ENCODE peak calls at places on chromosomes 11 and 22, in five cellular contexts. L is right atrium auricular region, N is astrocyte of the spinal cord, A is uterus, U is AG09309. W is an unnamed sample.

GRCh38 chr11:80388536-80388935 is 947.7 kb upstream of the TENM4 start:
- DNase-seq in A (no peak), U (no peak), L (no peak), N (no peak), W (no peak)

GRCh38 chr11:130904380-130904779 is 11.9 kb downstream of the SNX19 start:
- DNase-seq in U (no peak), N (peak), L (no peak), A (no peak), W (no peak)

GRCh38 chr22:44360686-44361381 is 48.1 kb upstream of the SHISAL1 start:
- DNase-seq in N (peak), L (peak), A (peak), U (peak), W (peak)

GRCh38 chr11:86388198-86388597 is 13.5 kb downstream of the CCDC81 start:
- DNase-seq in A (no peak), U (no peak), L (no peak), N (no peak), W (no peak)

GRCh38 chr11:36945384-36945783 is 347.3 kb upstream of the RAG2 start:
- DNase-seq in A (no peak), L (no peak), U (no peak), N (peak), W (peak)

GRCh38 chr11:27291954-27292641 is 70.9 kb downstream of the CCDC34 start:
- DNase-seq in L (no peak), A (no peak), N (no peak), U (no peak), W (no peak)

GRCh38 chr11:72831521-72832300 is 17.5 kb downstream of the ATG16L2 start:
- DNase-seq in L (peak), N (peak), A (peak), U (no peak), W (peak)

GRCh38 chr11:72358461-72359405 is 75.6 kb downstream of the CLPB start:
- DNase-seq in L (no peak), U (no peak), N (no peak), A (peak), W (no peak)

GRCh38 chr11:61148016-61148640 is 13.1 kb downstream of the VPS37C start:
- DNase-seq in N (no peak), A (no peak), U (no peak), L (no peak), W (no peak)

GRCh38 chr22:26610072-26610958 is 7.5 kb downstream of the CRYBB1 start:
- DNase-seq in L (no peak), U (peak), N (peak), A (no peak), W (peak)

GRCh38 chr11:129366737-129367597 is 8.7 kb upstream of the BARX2 start:
- DNase-seq in A (no peak), U (no peak), L (no peak), N (no peak), W (no peak)

GRCh38 chr22:44309137-44309536 is 3.6 kb downstream of the SHISAL1 start:
- DNase-seq in N (peak), A (peak), L (peak), U (peak), W (peak)

GRCh38 chr11:58968251-58968711 is 29.0 kb downstream of the GLYATL1 start:
- DNase-seq in L (no peak), N (no peak), A (no peak), U (no peak), W (no peak)

GRCh38 chr22:29503811-29504372 is 23.9 kb downstream of the NEFH start:
- DNase-seq in N (peak), L (peak), A (peak), U (peak), W (peak)

GRCh38 chr22:30885591-30885990 is 83.0 kb downstream of the MORC2 start:
- DNase-seq in N (no peak), A (no peak), L (no peak), U (no peak), W (no peak)

GRCh38 chr11:47398551-47398950 is 9.8 kb upstream of the SLC39A13 start:
- DNase-seq in A (no peak), L (no peak), N (no peak), U (no peak), W (no peak)

GRCh38 chr11:87097582-87097981 is 59.8 kb downstream of the TMEM135 start:
- DNase-seq in A (no peak), L (no peak), N (peak), U (no peak), W (peak)

GRCh38 chr11:35554491-35555237 is 29.2 kb upstream of the PAMR1 start:
- DNase-seq in L (no peak), U (no peak), N (peak), A (no peak), W (peak)

GRCh38 chr11:95678988-95679387 is 110.6 kb downstream of the FAM76B start:
- DNase-seq in U (no peak), L (no peak), N (no peak), A (no peak), W (no peak)

DNA sequence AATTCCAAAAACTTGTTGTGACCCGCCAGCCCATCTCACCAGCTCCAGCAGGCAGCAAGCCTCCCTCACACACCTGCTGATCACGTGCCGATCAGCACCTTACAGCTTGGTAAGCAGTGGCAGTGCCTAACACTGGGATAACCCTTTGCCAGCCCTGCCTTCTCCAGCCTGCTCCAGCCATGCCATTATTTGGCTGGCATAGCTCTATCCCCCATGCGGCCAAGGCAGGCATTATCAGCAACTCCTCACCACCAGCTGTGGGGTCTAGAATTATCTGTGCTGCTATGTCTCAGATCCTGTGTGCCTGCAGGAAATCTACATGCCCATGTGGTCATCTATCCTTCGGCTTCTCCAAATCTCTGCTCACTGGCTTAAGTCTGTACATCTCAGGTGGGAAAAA is 215.0 kb downstream of the ST3GAL4 start:
- DNase-seq in U (no peak), A (no peak), N (no peak), L (no peak), W (no peak)
- TF ChIP-seq CTCF in U (no peak), A (no peak), N (no peak), L (no peak), W (no peak)

GRCh38 chr11:64656797-64657196 is 65.8 kb downstream of the SLC22A12 start:
- DNase-seq in A (no peak), L (no peak), U (no peak), N (no peak), W (no peak)
- TF ChIP-seq CTCF in A (no peak), L (no peak), U (no peak), N (no peak), W (no peak)

GRCh38 chr22:41523464-41524221 is 20.6 kb downstream of the POLR3H start:
- DNase-seq in U (no peak), N (peak), A (no peak), L (no peak), W (peak)
- TF ChIP-seq CTCF in U (no peak), N (no peak), A (no peak), L (no peak), W (no peak)

GRCh38 chr11:117809236-117810055 is 12.4 kb upstream of the DSCAML1 start:
- DNase-seq in U (no peak), N (peak), A (peak), L (peak), W (peak)
- TF ChIP-seq CTCF in U (peak), N (peak), A (peak), L (peak), W (peak)

DNA sequence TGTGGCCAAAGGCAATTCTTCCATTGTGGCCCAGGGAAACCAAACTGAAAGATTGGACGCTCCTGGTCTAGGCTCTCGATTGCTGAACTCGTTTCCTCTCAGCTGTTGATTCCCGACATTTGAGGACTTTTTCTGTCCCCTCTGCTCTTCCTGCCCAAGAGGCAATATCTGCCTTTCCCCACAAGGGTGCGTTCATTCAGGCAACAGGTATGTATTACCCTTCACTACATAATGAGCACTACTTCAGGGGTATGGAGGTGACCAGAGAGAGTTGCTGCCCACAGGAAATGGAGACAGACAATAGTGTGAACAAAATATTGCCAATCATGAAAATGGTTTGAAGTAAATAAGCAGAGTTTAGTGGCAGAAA is 8.2 kb downstream of the PTH start:
- DNase-seq in A (no peak), L (no peak), N (no peak), U (no peak), W (peak)
- TF ChIP-seq CTCF in A (no peak), L (no peak), N (peak), U (peak), W (peak)

DNA sequence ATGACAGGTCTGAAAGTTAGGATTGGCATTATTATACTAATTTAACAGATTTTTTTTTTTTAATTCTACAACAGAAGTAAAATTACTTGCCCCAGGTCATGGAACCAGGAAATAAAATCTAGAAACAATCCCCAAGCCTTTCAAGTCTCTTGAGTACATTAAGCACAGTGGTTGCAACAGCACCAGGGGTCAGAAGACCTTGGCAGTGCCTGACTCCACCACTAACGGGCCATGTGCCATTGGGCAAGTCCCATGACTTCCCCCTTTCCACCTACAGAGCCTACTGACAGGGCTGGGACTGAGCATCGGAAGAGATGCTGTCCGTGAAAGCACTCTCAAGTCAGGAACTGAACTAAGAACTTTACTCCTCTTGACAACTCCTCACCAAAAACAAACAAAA is 98.6 kb upstream of the AKIP1 start:
- DNase-seq in L (peak), U (no peak), N (no peak), A (peak), W (peak)
- TF ChIP-seq CTCF in L (no peak), U (no peak), N (no peak), A (no peak), W (no peak)

GRCh38 chr11:2592559-2593392 is 107.0 kb downstream of the KCNQ1OT1 start:
- DNase-seq in A (no peak), U (no peak), L (no peak), N (no peak), W (no peak)

GRCh38 chr11:2590951-2591754 is 108.6 kb downstream of the KCNQ1OT1 start:
- DNase-seq in U (no peak), A (no peak), N (no peak), L (no peak), W (no peak)

GRCh38 chr11:2590131-2590950 is 109.5 kb downstream of the KCNQ1OT1 start:
- DNase-seq in A (no peak), N (no peak), U (no peak), L (no peak), W (no peak)

GRCh38 chr11:2593393-2593950 is 106.3 kb downstream of the KCNQ1OT1 start:
- DNase-seq in L (no peak), A (no peak), N (no peak), U (no peak), W (no peak)

GRCh38 chr11:2591805-2592204 is 108.0 kb downstream of the KCNQ1OT1 start:
- DNase-seq in U (no peak), L (no peak), N (no peak), A (no peak), W (no peak)
- TF ChIP-seq CTCF in U (no peak), L (no peak), N (no peak), A (no peak), W (no peak)

GRCh38 chr11:33520103-33520502 is 180.5 kb downstream of the C11orf91 start:
- DNase-seq in U (no peak), L (no peak), A (no peak), N (no peak), W (no peak)
- TF ChIP-seq CTCF in U (no peak), L (no peak), A (no peak), N (no peak), W (no peak)

W was measured in cardiac fibroblast.